ENCODE peak calls at places on chromosomes 4 and X, in ten cellular contexts. One of them, this sample, is unnamed.

GRCh38 chr4:152806492-152807125 is 26.9 kb downstream of the ARFIP1 start:
- DNase-seq in posterior cingulate gyrus: no peak
- DNase-seq in HFFc6: peak; percentile 7
- DNase-seq in IMR-90: no peak
- DNase-seq in NCI-H748 treated with DMSO at 0.1 percent for 48 hours: no peak
- DNase-seq in activated CD4-positive, CD25-positive, alpha-beta regulatory T cell treated with anti-CD3 and anti-CD28 coated beads, Interleukin-2, amount 50 U/mL, for 72 hours: no peak
- DNase-seq in brain microvascular endothelial cell: no peak
- DNase-seq in CD8-positive, alpha-beta T cell: no peak
- DNase-seq in caudate nucleus: no peak
- DNase-seq in aorta: no peak
- DNase-seq in this sample: no peak

GRCh38 chrX:49273181-49273727 is 3.7 kb downstream of the PPP1R3F start:
- DNase-seq in posterior cingulate gyrus: peak; percentile 43
- DNase-seq in HFFc6: no peak
- DNase-seq in IMR-90: no peak
- DNase-seq in NCI-H748 treated with DMSO at 0.1 percent for 48 hours: no peak
- DNase-seq in activated CD4-positive, CD25-positive, alpha-beta regulatory T cell treated with anti-CD3 and anti-CD28 coated beads, Interleukin-2, amount 50 U/mL, for 72 hours: no peak
- DNase-seq in brain microvascular endothelial cell: no peak
- DNase-seq in CD8-positive, alpha-beta T cell: peak; percentile 16
- DNase-seq in caudate nucleus: no peak
- DNase-seq in aorta: peak; percentile 8
- DNase-seq in this sample: no peak

GRCh38 chr4:176210579-176211296 is 15.4 kb upstream of the SPATA4 start:
- DNase-seq in posterior cingulate gyrus: no peak
- DNase-seq in HFFc6: no peak
- DNase-seq in IMR-90: no peak
- DNase-seq in NCI-H748 treated with DMSO at 0.1 percent for 48 hours: no peak
- DNase-seq in activated CD4-positive, CD25-positive, alpha-beta regulatory T cell treated with anti-CD3 and anti-CD28 coated beads, Interleukin-2, amount 50 U/mL, for 72 hours: no peak
- DNase-seq in brain microvascular endothelial cell: no peak
- DNase-seq in CD8-positive, alpha-beta T cell: no peak
- DNase-seq in caudate nucleus: no peak
- DNase-seq in aorta: no peak
- DNase-seq in this sample: no peak

GRCh38 chr4:140344621-140345020 is 28.8 kb upstream of the SCOC start:
- DNase-seq in posterior cingulate gyrus: peak; percentile 92
- DNase-seq in HFFc6: no peak
- DNase-seq in IMR-90: no peak
- DNase-seq in NCI-H748 treated with DMSO at 0.1 percent for 48 hours: no peak
- DNase-seq in activated CD4-positive, CD25-positive, alpha-beta regulatory T cell treated with anti-CD3 and anti-CD28 coated beads, Interleukin-2, amount 50 U/mL, for 72 hours: no peak
- DNase-seq in brain microvascular endothelial cell: no peak
- DNase-seq in CD8-positive, alpha-beta T cell: no peak
- DNase-seq in caudate nucleus: peak; percentile 60
- DNase-seq in aorta: no peak
- DNase-seq in this sample: no peak

GRCh38 chr4:90084277-90084966 is 42.8 kb upstream of the CCSER1 start:
- DNase-seq in posterior cingulate gyrus: no peak
- DNase-seq in HFFc6: no peak
- DNase-seq in IMR-90: no peak
- DNase-seq in NCI-H748 treated with DMSO at 0.1 percent for 48 hours: no peak
- DNase-seq in activated CD4-positive, CD25-positive, alpha-beta regulatory T cell treated with anti-CD3 and anti-CD28 coated beads, Interleukin-2, amount 50 U/mL, for 72 hours: no peak
- DNase-seq in brain microvascular endothelial cell: no peak
- DNase-seq in CD8-positive, alpha-beta T cell: no peak
- DNase-seq in caudate nucleus: no peak
- DNase-seq in aorta: no peak
- DNase-seq in this sample: no peak

GRCh38 chr4:9944431-9945425 is 76.6 kb downstream of the SLC2A9 start:
- DNase-seq in posterior cingulate gyrus: no peak
- DNase-seq in HFFc6: no peak
- DNase-seq in IMR-90: no peak
- DNase-seq in NCI-H748 treated with DMSO at 0.1 percent for 48 hours: no peak
- DNase-seq in activated CD4-positive, CD25-positive, alpha-beta regulatory T cell treated with anti-CD3 and anti-CD28 coated beads, Interleukin-2, amount 50 U/mL, for 72 hours: no peak
- DNase-seq in brain microvascular endothelial cell: no peak
- DNase-seq in CD8-positive, alpha-beta T cell: no peak
- DNase-seq in caudate nucleus: no peak
- DNase-seq in aorta: no peak
- DNase-seq in this sample: no peak

GRCh38 chr4:11483076-11483475 is 54.4 kb upstream of the HS3ST1 start:
- DNase-seq in posterior cingulate gyrus: no peak
- DNase-seq in HFFc6: no peak
- DNase-seq in IMR-90: no peak
- DNase-seq in NCI-H748 treated with DMSO at 0.1 percent for 48 hours: no peak
- DNase-seq in activated CD4-positive, CD25-positive, alpha-beta regulatory T cell treated with anti-CD3 and anti-CD28 coated beads, Interleukin-2, amount 50 U/mL, for 72 hours: no peak
- DNase-seq in brain microvascular endothelial cell: peak; percentile 37
- DNase-seq in CD8-positive, alpha-beta T cell: no peak
- DNase-seq in caudate nucleus: no peak
- DNase-seq in aorta: no peak
- DNase-seq in this sample: peak; percentile 85

GRCh38 chr4:6913350-6913749 is 3.7 kb downstream of the TBC1D14 start:
- DNase-seq in posterior cingulate gyrus: no peak
- DNase-seq in HFFc6: no peak
- DNase-seq in IMR-90: no peak
- DNase-seq in NCI-H748 treated with DMSO at 0.1 percent for 48 hours: no peak
- DNase-seq in activated CD4-positive, CD25-positive, alpha-beta regulatory T cell treated with anti-CD3 and anti-CD28 coated beads, Interleukin-2, amount 50 U/mL, for 72 hours: no peak
- DNase-seq in brain microvascular endothelial cell: no peak
- DNase-seq in CD8-positive, alpha-beta T cell: no peak
- DNase-seq in caudate nucleus: no peak
- DNase-seq in aorta: no peak
- DNase-seq in this sample: no peak

GRCh38 chr4:2081540-2081939 is 22.4 kb downstream of the NAT8L start:
- DNase-seq in posterior cingulate gyrus: peak; percentile 32
- DNase-seq in HFFc6: no peak
- DNase-seq in IMR-90: no peak
- DNase-seq in NCI-H748 treated with DMSO at 0.1 percent for 48 hours: no peak
- DNase-seq in activated CD4-positive, CD25-positive, alpha-beta regulatory T cell treated with anti-CD3 and anti-CD28 coated beads, Interleukin-2, amount 50 U/mL, for 72 hours: peak; percentile 23
- DNase-seq in brain microvascular endothelial cell: no peak
- DNase-seq in CD8-positive, alpha-beta T cell: no peak
- DNase-seq in caudate nucleus: no peak
- DNase-seq in aorta: no peak
- DNase-seq in this sample: no peak

GRCh38 chr4:3807311-3807710 is 41.1 kb downstream of the ADRA2C start:
- DNase-seq in posterior cingulate gyrus: peak; percentile 65
- DNase-seq in HFFc6: no peak
- DNase-seq in IMR-90: no peak
- DNase-seq in NCI-H748 treated with DMSO at 0.1 percent for 48 hours: no peak
- DNase-seq in activated CD4-positive, CD25-positive, alpha-beta regulatory T cell treated with anti-CD3 and anti-CD28 coated beads, Interleukin-2, amount 50 U/mL, for 72 hours: no peak
- DNase-seq in brain microvascular endothelial cell: no peak
- DNase-seq in CD8-positive, alpha-beta T cell: no peak
- DNase-seq in caudate nucleus: no peak
- DNase-seq in aorta: peak; percentile 13
- DNase-seq in this sample: no peak

GRCh38 chr4:157271166-157271869 is 50.8 kb downstream of the GRIA2 start:
- DNase-seq in posterior cingulate gyrus: no peak
- DNase-seq in HFFc6: peak; percentile 37
- DNase-seq in IMR-90: no peak
- DNase-seq in NCI-H748 treated with DMSO at 0.1 percent for 48 hours: no peak
- DNase-seq in activated CD4-positive, CD25-positive, alpha-beta regulatory T cell treated with anti-CD3 and anti-CD28 coated beads, Interleukin-2, amount 50 U/mL, for 72 hours: no peak
- DNase-seq in brain microvascular endothelial cell: peak; percentile 35
- DNase-seq in CD8-positive, alpha-beta T cell: no peak
- DNase-seq in caudate nucleus: no peak
- DNase-seq in aorta: no peak
- DNase-seq in this sample: no peak

GRCh38 chr4:176579233-176579632 is 213.5 kb downstream of the VEGFC start:
- DNase-seq in posterior cingulate gyrus: no peak
- DNase-seq in HFFc6: no peak
- DNase-seq in IMR-90: no peak
- DNase-seq in NCI-H748 treated with DMSO at 0.1 percent for 48 hours: peak; percentile 96
- DNase-seq in activated CD4-positive, CD25-positive, alpha-beta regulatory T cell treated with anti-CD3 and anti-CD28 coated beads, Interleukin-2, amount 50 U/mL, for 72 hours: no peak
- DNase-seq in brain microvascular endothelial cell: no peak
- DNase-seq in CD8-positive, alpha-beta T cell: no peak
- DNase-seq in caudate nucleus: no peak
- DNase-seq in aorta: no peak
- DNase-seq in this sample: no peak

GRCh38 chr4:16721618-16722291 is 176.7 kb downstream of the LDB2 start:
- DNase-seq in posterior cingulate gyrus: no peak
- DNase-seq in HFFc6: peak; percentile 76
- DNase-seq in IMR-90: peak; percentile 89
- DNase-seq in NCI-H748 treated with DMSO at 0.1 percent for 48 hours: no peak
- DNase-seq in activated CD4-positive, CD25-positive, alpha-beta regulatory T cell treated with anti-CD3 and anti-CD28 coated beads, Interleukin-2, amount 50 U/mL, for 72 hours: no peak
- DNase-seq in brain microvascular endothelial cell: peak; percentile 91
- DNase-seq in CD8-positive, alpha-beta T cell: no peak
- DNase-seq in caudate nucleus: no peak
- DNase-seq in aorta: no peak
- DNase-seq in this sample: no peak

GRCh38 chr4:135144498-135144897 is 942.9 kb upstream of the PABPC4L start:
- DNase-seq in posterior cingulate gyrus: no peak
- DNase-seq in HFFc6: no peak
- DNase-seq in IMR-90: no peak
- DNase-seq in NCI-H748 treated with DMSO at 0.1 percent for 48 hours: no peak
- DNase-seq in activated CD4-positive, CD25-positive, alpha-beta regulatory T cell treated with anti-CD3 and anti-CD28 coated beads, Interleukin-2, amount 50 U/mL, for 72 hours: no peak
- DNase-seq in brain microvascular endothelial cell: no peak
- DNase-seq in CD8-positive, alpha-beta T cell: no peak
- DNase-seq in caudate nucleus: no peak
- DNase-seq in aorta: no peak
- DNase-seq in this sample: no peak

GRCh38 chrX:323721-324628 is 5.4 kb upstream of the GTPBP6 start:
- DNase-seq in posterior cingulate gyrus: peak; percentile 86
- DNase-seq in HFFc6: peak; percentile 44
- DNase-seq in IMR-90: peak; percentile 58
- DNase-seq in NCI-H748 treated with DMSO at 0.1 percent for 48 hours: no peak
- DNase-seq in activated CD4-positive, CD25-positive, alpha-beta regulatory T cell treated with anti-CD3 and anti-CD28 coated beads, Interleukin-2, amount 50 U/mL, for 72 hours: peak; percentile 6
- DNase-seq in brain microvascular endothelial cell: peak; percentile 48
- DNase-seq in CD8-positive, alpha-beta T cell: no peak
- DNase-seq in caudate nucleus: no peak
- DNase-seq in aorta: peak; percentile 75
- DNase-seq in this sample: no peak

GRCh38 chrX:14064632-14065432 is 35.1 kb upstream of the GEMIN8 start:
- DNase-seq in posterior cingulate gyrus: no peak
- DNase-seq in HFFc6: no peak
- DNase-seq in IMR-90: peak; percentile 51
- DNase-seq in NCI-H748 treated with DMSO at 0.1 percent for 48 hours: no peak
- DNase-seq in activated CD4-positive, CD25-positive, alpha-beta regulatory T cell treated with anti-CD3 and anti-CD28 coated beads, Interleukin-2, amount 50 U/mL, for 72 hours: no peak
- DNase-seq in brain microvascular endothelial cell: peak; percentile 30
- DNase-seq in CD8-positive, alpha-beta T cell: no peak
- DNase-seq in caudate nucleus: no peak
- DNase-seq in aorta: no peak
- DNase-seq in this sample: no peak

GRCh38 chrX:51569561-51569960 is 49.2 kb downstream of the CENPVL3 start:
- DNase-seq in posterior cingulate gyrus: no peak
- DNase-seq in HFFc6: no peak
- DNase-seq in IMR-90: no peak
- DNase-seq in NCI-H748 treated with DMSO at 0.1 percent for 48 hours: no peak
- DNase-seq in activated CD4-positive, CD25-positive, alpha-beta regulatory T cell treated with anti-CD3 and anti-CD28 coated beads, Interleukin-2, amount 50 U/mL, for 72 hours: no peak
- DNase-seq in brain microvascular endothelial cell: no peak
- DNase-seq in CD8-positive, alpha-beta T cell: no peak
- DNase-seq in caudate nucleus: no peak
- DNase-seq in aorta: no peak
- DNase-seq in this sample: no peak

GRCh38 chrX:73563740-73564073 is 710 bp downstream of the CHIC1 start:
- DNase-seq in posterior cingulate gyrus: no peak
- DNase-seq in HFFc6: no peak
- DNase-seq in IMR-90: no peak
- DNase-seq in NCI-H748 treated with DMSO at 0.1 percent for 48 hours: peak; percentile 36
- DNase-seq in activated CD4-positive, CD25-positive, alpha-beta regulatory T cell treated with anti-CD3 and anti-CD28 coated beads, Interleukin-2, amount 50 U/mL, for 72 hours: no peak
- DNase-seq in brain microvascular endothelial cell: no peak
- DNase-seq in CD8-positive, alpha-beta T cell: no peak
- DNase-seq in caudate nucleus: no peak
- DNase-seq in aorta: no peak
- DNase-seq in this sample: no peak

GRCh38 chr4:8819421-8820177 is 52.0 kb downstream of the HMX1 start:
- DNase-seq in posterior cingulate gyrus: peak; percentile 45
- DNase-seq in HFFc6: no peak
- DNase-seq in IMR-90: no peak
- DNase-seq in NCI-H748 treated with DMSO at 0.1 percent for 48 hours: no peak
- DNase-seq in activated CD4-positive, CD25-positive, alpha-beta regulatory T cell treated with anti-CD3 and anti-CD28 coated beads, Interleukin-2, amount 50 U/mL, for 72 hours: no peak
- DNase-seq in brain microvascular endothelial cell: no peak
- DNase-seq in CD8-positive, alpha-beta T cell: no peak
- DNase-seq in caudate nucleus: no peak
- DNase-seq in aorta: no peak
- DNase-seq in this sample: no peak

GRCh38 chr4:1579834-1580686 is 104.1 kb downstream of the FAM53A start:
- DNase-seq in posterior cingulate gyrus: peak; percentile 85
- DNase-seq in HFFc6: peak; percentile 24
- DNase-seq in IMR-90: no peak
- DNase-seq in NCI-H748 treated with DMSO at 0.1 percent for 48 hours: peak; percentile 11
- DNase-seq in activated CD4-positive, CD25-positive, alpha-beta regulatory T cell treated with anti-CD3 and anti-CD28 coated beads, Interleukin-2, amount 50 U/mL, for 72 hours: peak; percentile 84
- DNase-seq in brain microvascular endothelial cell: peak; percentile 25
- DNase-seq in CD8-positive, alpha-beta T cell: peak; percentile 89
- DNase-seq in caudate nucleus: peak; percentile 15
- DNase-seq in aorta: peak; percentile 89
- DNase-seq in this sample: peak; percentile 97

GRCh38 chrX:107537815-107538214 is 88.4 kb downstream of the FRMPD3 start:
- DNase-seq in posterior cingulate gyrus: no peak
- DNase-seq in HFFc6: peak; percentile 26
- DNase-seq in IMR-90: peak; percentile 50
- DNase-seq in NCI-H748 treated with DMSO at 0.1 percent for 48 hours: peak; percentile 32
- DNase-seq in activated CD4-positive, CD25-positive, alpha-beta regulatory T cell treated with anti-CD3 and anti-CD28 coated beads, Interleukin-2, amount 50 U/mL, for 72 hours: no peak
- DNase-seq in brain microvascular endothelial cell: peak; percentile 32
- DNase-seq in CD8-positive, alpha-beta T cell: peak; percentile 25
- DNase-seq in caudate nucleus: peak; percentile 0
- DNase-seq in aorta: no peak
- DNase-seq in this sample: no peak

GRCh38 chrX:68929332-68930150 is 100.7 kb downstream of the EFNB1 start:
- DNase-seq in posterior cingulate gyrus: no peak
- DNase-seq in HFFc6: peak; percentile 41
- DNase-seq in IMR-90: peak; percentile 85
- DNase-seq in NCI-H748 treated with DMSO at 0.1 percent for 48 hours: no peak
- DNase-seq in activated CD4-positive, CD25-positive, alpha-beta regulatory T cell treated with anti-CD3 and anti-CD28 coated beads, Interleukin-2, amount 50 U/mL, for 72 hours: no peak
- DNase-seq in brain microvascular endothelial cell: peak; percentile 58
- DNase-seq in CD8-positive, alpha-beta T cell: no peak
- DNase-seq in caudate nucleus: no peak
- DNase-seq in aorta: peak; percentile 62
- DNase-seq in this sample: no peak

GRCh38 chr4:3491681-3492405 is 28.7 kb downstream of the DOK7 start:
- DNase-seq in posterior cingulate gyrus: no peak
- DNase-seq in HFFc6: peak; percentile 10
- DNase-seq in IMR-90: peak; percentile 55
- DNase-seq in NCI-H748 treated with DMSO at 0.1 percent for 48 hours: no peak
- DNase-seq in activated CD4-positive, CD25-positive, alpha-beta regulatory T cell treated with anti-CD3 and anti-CD28 coated beads, Interleukin-2, amount 50 U/mL, for 72 hours: no peak
- DNase-seq in brain microvascular endothelial cell: peak; percentile 6
- DNase-seq in CD8-positive, alpha-beta T cell: no peak
- DNase-seq in caudate nucleus: no peak
- DNase-seq in aorta: no peak
- DNase-seq in this sample: no peak

GRCh38 chr4:94436512-94436911 is 15.2 kb upstream of the PDLIM5 start:
- DNase-seq in posterior cingulate gyrus: no peak
- DNase-seq in HFFc6: no peak
- DNase-seq in IMR-90: no peak
- DNase-seq in NCI-H748 treated with DMSO at 0.1 percent for 48 hours: peak; percentile 13
- DNase-seq in activated CD4-positive, CD25-positive, alpha-beta regulatory T cell treated with anti-CD3 and anti-CD28 coated beads, Interleukin-2, amount 50 U/mL, for 72 hours: no peak
- DNase-seq in brain microvascular endothelial cell: no peak
- DNase-seq in CD8-positive, alpha-beta T cell: no peak
- DNase-seq in caudate nucleus: no peak
- DNase-seq in aorta: no peak
- DNase-seq in this sample: no peak

GRCh38 chrX:16148896-16149295 is 18.4 kb upstream of the MAGEB17 start:
- DNase-seq in posterior cingulate gyrus: no peak
- DNase-seq in HFFc6: no peak
- DNase-seq in IMR-90: no peak
- DNase-seq in NCI-H748 treated with DMSO at 0.1 percent for 48 hours: no peak
- DNase-seq in activated CD4-positive, CD25-positive, alpha-beta regulatory T cell treated with anti-CD3 and anti-CD28 coated beads, Interleukin-2, amount 50 U/mL, for 72 hours: no peak
- DNase-seq in brain microvascular endothelial cell: no peak
- DNase-seq in CD8-positive, alpha-beta T cell: no peak
- DNase-seq in caudate nucleus: no peak
- DNase-seq in aorta: no peak
- DNase-seq in this sample: no peak

GRCh38 chr4:99013402-99013843 is 17.9 kb downstream of the METAP1 start:
- DNase-seq in posterior cingulate gyrus: no peak
- DNase-seq in HFFc6: no peak
- DNase-seq in IMR-90: peak; percentile 4
- DNase-seq in NCI-H748 treated with DMSO at 0.1 percent for 48 hours: no peak
- DNase-seq in activated CD4-positive, CD25-positive, alpha-beta regulatory T cell treated with anti-CD3 and anti-CD28 coated beads, Interleukin-2, amount 50 U/mL, for 72 hours: no peak
- DNase-seq in brain microvascular endothelial cell: peak; percentile 22
- DNase-seq in CD8-positive, alpha-beta T cell: no peak
- DNase-seq in caudate nucleus: no peak
- DNase-seq in aorta: no peak
- DNase-seq in this sample: no peak

GRCh38 chrX:126137899-126138298 is 28.2 kb downstream of the DCAF12L2 start:
- DNase-seq in posterior cingulate gyrus: no peak
- DNase-seq in HFFc6: no peak
- DNase-seq in IMR-90: no peak
- DNase-seq in NCI-H748 treated with DMSO at 0.1 percent for 48 hours: peak; percentile 49
- DNase-seq in activated CD4-positive, CD25-positive, alpha-beta regulatory T cell treated with anti-CD3 and anti-CD28 coated beads, Interleukin-2, amount 50 U/mL, for 72 hours: no peak
- DNase-seq in brain microvascular endothelial cell: no peak
- DNase-seq in CD8-positive, alpha-beta T cell: no peak
- DNase-seq in caudate nucleus: no peak
- DNase-seq in aorta: no peak
- DNase-seq in this sample: no peak

GRCh38 chrX:40146471-40147398 is 49.0 kb upstream of the BCOR start:
- DNase-seq in posterior cingulate gyrus: no peak
- DNase-seq in HFFc6: peak; percentile 7
- DNase-seq in IMR-90: peak; percentile 46
- DNase-seq in NCI-H748 treated with DMSO at 0.1 percent for 48 hours: peak; percentile 23
- DNase-seq in activated CD4-positive, CD25-positive, alpha-beta regulatory T cell treated with anti-CD3 and anti-CD28 coated beads, Interleukin-2, amount 50 U/mL, for 72 hours: no peak
- DNase-seq in brain microvascular endothelial cell: no peak
- DNase-seq in CD8-positive, alpha-beta T cell: peak; percentile 31
- DNase-seq in caudate nucleus: peak; percentile 14
- DNase-seq in aorta: peak; percentile 65
- DNase-seq in this sample: no peak